ENCODE peak calls at places on chromosomes 1 and 21, in nine cellular contexts. I is cardiac muscle cell; R is effector memory CD4-positive, alpha-beta T cell; Z is tibial nerve; E is thoracic aorta; V is lower lobe of right lung; S is IMR-90; Y is substantia nigra; N is aorta. K is an unnamed sample.

GRCh38 chr21:28338906-28339305 is 653.8 kb downstream of the LTN1 start:
- DNase-seq in I (peak; percentile 15), R (no peak), Z (no peak), E (no peak), V (no peak), S (no peak), Y (no peak), N (no peak), K (no peak)

GRCh38 chr1:200971955-200972711 is 51.4 kb downstream of the KIF21B start:
- DNase-seq in I (peak; percentile 79), R (peak; percentile 32), Z (peak; percentile 66), E (no peak), V (peak; percentile 65), S (peak; percentile 38), Y (no peak), N (peak; percentile 91), K (peak; percentile 30)

GRCh38 chr1:43952731-43953350 is 6.1 kb downstream of the IPO13 start:
- DNase-seq in I (no peak), R (no peak), Z (no peak), E (no peak), V (no peak), S (no peak), Y (no peak), N (no peak), K (no peak)

GRCh38 chr1:19450811-19451564 is 34.4 kb downstream of the CAPZB start:
- DNase-seq in I (peak; percentile 93), R (no peak), Z (no peak), E (no peak), V (no peak), S (peak; percentile 99), Y (no peak), N (no peak), K (no peak)

GRCh38 chr1:107262472-107263286 is 121.8 kb downstream of the NTNG1 start:
- DNase-seq in I (no peak), R (no peak), Z (no peak), E (no peak), V (no peak), S (no peak), Y (no peak), N (no peak), K (no peak)

GRCh38 chr1:16155537-16156410 is at the start of gene EPHA2:
- DNase-seq in I (peak; percentile 92), R (no peak), Z (peak; percentile 90), E (peak; percentile 82), V (peak; percentile 96), S (peak; percentile 86), Y (peak; percentile 42), N (peak; percentile 97), K (peak; percentile 50)

GRCh38 chr1:59290173-59290954 is 6.5 kb upstream of the FGGY start:
- DNase-seq in I (peak; percentile 67), R (no peak), Z (no peak), E (no peak), V (peak; percentile 63), S (peak; percentile 52), Y (no peak), N (no peak), K (no peak)

GRCh38 chr1:41890841-41891311 is 27.8 kb downstream of the HIVEP3 start:
- DNase-seq in I (peak; percentile 29), R (no peak), Z (no peak), E (no peak), V (no peak), S (peak; percentile 29), Y (peak; percentile 17), N (no peak), K (no peak)

GRCh38 chr1:27526569-27527222 is 36.7 kb upstream of the WASF2 start:
- DNase-seq in I (no peak), R (no peak), Z (no peak), E (no peak), V (no peak), S (peak; percentile 21), Y (no peak), N (no peak), K (no peak)

GRCh38 chr1:21834094-21834493 is 22.0 kb downstream of the LDLRAD2 start:
- DNase-seq in I (no peak), R (no peak), Z (no peak), E (no peak), V (no peak), S (no peak), Y (no peak), N (no peak), K (no peak)

GRCh38 chr1:233038581-233038980 is 88.2 kb downstream of the NTPCR start:
- DNase-seq in I (no peak), R (no peak), Z (no peak), E (no peak), V (no peak), S (no peak), Y (no peak), N (no peak), K (no peak)

GRCh38 chr1:240170806-240171205 is 79.1 kb downstream of the FMN2 start:
- DNase-seq in I (no peak), R (no peak), Z (no peak), E (no peak), V (no peak), S (no peak), Y (no peak), N (no peak), K (no peak)

GRCh38 chr1:196400478-196401453 is 207.5 kb downstream of the KCNT2 start:
- DNase-seq in I (peak; percentile 96), R (no peak), Z (peak; percentile 75), E (no peak), V (no peak), S (peak; percentile 42), Y (no peak), N (no peak), K (no peak)

GRCh38 chr1:151841141-151841540 is 1.5 kb upstream of the C2CD4D start:
- DNase-seq in I (no peak), R (no peak), Z (no peak), E (no peak), V (no peak), S (peak; percentile 72), Y (no peak), N (no peak), K (no peak)

GRCh38 chr1:200075522-200075921 is 48.0 kb downstream of the NR5A2 start:
- DNase-seq in I (peak; percentile 59), R (no peak), Z (no peak), E (no peak), V (no peak), S (no peak), Y (no peak), N (no peak), K (no peak)

GRCh38 chr1:201014816-201015200 is 8.7 kb downstream of the KIF21B start:
- DNase-seq in I (peak; percentile 33), R (no peak), Z (no peak), E (no peak), V (no peak), S (no peak), Y (no peak), N (no peak), K (no peak)

GRCh38 chr21:21200103-21200938 is 202.1 kb downstream of the NCAM2 start:
- DNase-seq in I (peak; percentile 98), R (no peak), Z (peak; percentile 53), E (peak; percentile 36), V (no peak), S (peak; percentile 99), Y (no peak), N (peak; percentile 74), K (no peak)

GRCh38 chr21:26835027-26835713 is 10.0 kb downstream of the ADAMTS1 start:
- DNase-seq in I (peak; percentile 82), R (no peak), Z (no peak), E (no peak), V (no peak), S (peak; percentile 85), Y (no peak), N (peak; percentile 72), K (no peak)

GRCh38 chr1:225533238-225533637 is 105.4 kb upstream of the LBR start:
- DNase-seq in I (no peak), R (no peak), Z (no peak), E (no peak), V (no peak), S (peak; percentile 10), Y (no peak), N (no peak), K (no peak)
- H3K27ac ChIP-seq in I (peak overlapping the region; percentile 56), R (no peak overlapping the region), Z (no peak overlapping the region), E (no peak overlapping the region), V (no peak overlapping the region), S (no peak overlapping the region), Y (no peak overlapping the region), N (no peak overlapping the region), K (no peak overlapping the region)

DNA sequence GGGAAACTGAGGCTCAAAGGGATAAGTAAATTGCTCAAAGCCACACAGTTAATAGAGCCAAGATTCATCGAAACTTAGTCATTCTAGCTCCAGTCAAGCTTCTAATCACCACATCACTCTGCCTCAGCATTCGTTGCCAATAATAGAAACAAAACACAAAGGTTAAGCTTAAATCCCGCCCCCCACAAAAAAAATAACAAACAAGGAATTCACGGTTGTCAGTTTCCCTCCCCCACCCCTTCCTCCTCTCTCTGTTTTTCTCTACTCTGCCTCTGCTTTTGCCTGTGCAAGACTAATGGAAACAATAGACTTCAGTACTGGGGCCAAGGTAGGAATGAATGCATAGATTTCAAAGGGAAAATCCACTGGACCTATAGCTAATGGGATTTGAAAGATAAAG is 70.7 kb upstream of the ZNF644 start:
- DNase-seq in I (no peak), R (no peak), Z (no peak), E (no peak), V (no peak), S (no peak), Y (no peak), N (no peak), K (no peak)
- H3K27ac ChIP-seq in I (no peak overlapping the region), R (no peak overlapping the region), Z (no peak overlapping the region), E (no peak overlapping the region), V (no peak overlapping the region), S (no peak overlapping the region), Y (no peak overlapping the region), N (no peak overlapping the region), K (no peak overlapping the region)

GRCh38 chr1:25195835-25196234 is 36.5 kb downstream of the SYF2 start:
- DNase-seq in I (no peak), R (no peak), Z (no peak), E (no peak), V (no peak), S (no peak), Y (no peak), N (no peak), K (no peak)

GRCh38 chr1:25197982-25198681 is 34.2 kb downstream of the SYF2 start:
- DNase-seq in I (peak; percentile 19), R (no peak), Z (no peak), E (no peak), V (no peak), S (no peak), Y (peak; percentile 5), N (no peak), K (no peak)

GRCh38 chr1:25197235-25197930 is 34.9 kb downstream of the SYF2 start:
- DNase-seq in I (no peak), R (no peak), Z (no peak), E (no peak), V (no peak), S (no peak), Y (no peak), N (no peak), K (no peak)

GRCh38 chr1:25198731-25199231 is 33.5 kb downstream of the SYF2 start:
- DNase-seq in I (peak; percentile 12), R (no peak), Z (no peak), E (no peak), V (no peak), S (no peak), Y (peak; percentile 12), N (peak; percentile 82), K (no peak)

GRCh38 chr1:25196830-25197229 is 35.5 kb downstream of the SYF2 start:
- DNase-seq in I (no peak), R (no peak), Z (no peak), E (no peak), V (no peak), S (no peak), Y (no peak), N (no peak), K (no peak)
- H3K27ac ChIP-seq in I (no peak overlapping the region), R (no peak overlapping the region), Z (no peak overlapping the region), E (no peak overlapping the region), V (no peak overlapping the region), S (no peak overlapping the region), Y (no peak overlapping the region), N (no peak overlapping the region), K (no peak overlapping the region)

GRCh38 chr1:12566484-12567287 is 51.3 kb downstream of the DHRS3 start:
- DNase-seq in I (no peak), R (no peak), Z (no peak), E (no peak), V (no peak), S (no peak), Y (no peak), N (no peak), K (no peak)
- H3K27ac ChIP-seq in I (no peak overlapping the region), R (no peak overlapping the region), Z (peak overlapping the region; percentile 75), E (peak overlapping the region; percentile 68), V (no peak overlapping the region), S (no peak overlapping the region), Y (no peak overlapping the region), N (peak overlapping the region; percentile 27), K (no peak overlapping the region)

K was measured in caudate nucleus.